ENCODE peak calls at places on chromosomes 5 and 9, in five cellular contexts. Z is HCT116, O is brain microvascular endothelial cell, F is ovary, G is tibial artery. J is an unnamed sample.

GRCh38 chr9:109254317-109254716 is 66.5 kb downstream of the EPB41L4B start:
- DNase-seq in Z (no peak), O (peak; percentile 15), F (no peak), G (no peak), J (no peak)

GRCh38 chr5:10595678-10596309 is 31.9 kb downstream of the ANKRD33B start:
- DNase-seq in Z (peak; percentile 75), O (peak; percentile 77), F (peak; percentile 46), G (peak; percentile 51), J (no peak)

GRCh38 chr9:69919461-69920061 is 98.9 kb downstream of the CFAP95 start:
- DNase-seq in Z (peak; percentile 29), O (peak; percentile 38), F (no peak), G (no peak), J (no peak)

GRCh38 chr9:27189426-27189825 is 80.4 kb downstream of the TEK start:
- DNase-seq in Z (no peak), O (no peak), F (no peak), G (no peak), J (no peak)

GRCh38 chr5:94793113-94793815 is 174.8 kb downstream of the SLF1 start:
- DNase-seq in Z (no peak), O (peak; percentile 80), F (no peak), G (no peak), J (no peak)

GRCh38 chr5:150398432-150399157 is 14.1 kb downstream of the CD74 start:
- DNase-seq in Z (no peak), O (no peak), F (no peak), G (no peak), J (no peak)

GRCh38 chr9:92964981-92965758 is 17.8 kb downstream of the FGD3 start:
- DNase-seq in Z (no peak), O (no peak), F (no peak), G (peak; percentile 48), J (peak; percentile 49)

GRCh38 chr9:113898596-113898995 is 22.5 kb downstream of the ZNF618 start:
- DNase-seq in Z (no peak), O (no peak), F (no peak), G (no peak), J (no peak)

GRCh38 chr9:22622823-22623222 is 176.2 kb downstream of the DMRTA1 start:
- DNase-seq in Z (no peak), O (no peak), F (no peak), G (no peak), J (no peak)

GRCh38 chr9:94922691-94923107 is 196.2 kb downstream of the AOPEP start:
- DNase-seq in Z (no peak), O (no peak), F (no peak), G (peak; percentile 74), J (no peak)

GRCh38 chr5:78215972-78216371 is 78.5 kb downstream of the AP3B1 start:
- DNase-seq in Z (no peak), O (no peak), F (no peak), G (no peak), J (no peak)

GRCh38 chr9:109953813-109954489 is 174.0 kb downstream of the PALM2AKAP2 start:
- DNase-seq in Z (no peak), O (no peak), F (no peak), G (no peak), J (no peak)

GRCh38 chr9:89874351-89875321 is 269.8 kb downstream of the GADD45G start:
- DNase-seq in Z (no peak), O (no peak), F (peak; percentile 50), G (peak; percentile 60), J (peak; percentile 53)

GRCh38 chr5:141513627-141514329 is 24.9 kb downstream of the PCDHGC5 start:
- DNase-seq in Z (no peak), O (peak; percentile 89), F (peak; percentile 83), G (peak; percentile 87), J (peak; percentile 82)

GRCh38 chr5:65102826-65103673 is 334.3 kb downstream of the CWC27 start:
- DNase-seq in Z (no peak), O (no peak), F (peak; percentile 79), G (peak; percentile 54), J (peak; percentile 74)

GRCh38 chr9:78691531-78691930 is 394.6 kb downstream of the PSAT1 start:
- DNase-seq in Z (no peak), O (no peak), F (no peak), G (no peak), J (no peak)

GRCh38 chr5:133048993-133049725 is 2.7 kb upstream of the HSPA4 start:
- DNase-seq in Z (no peak), O (no peak), F (no peak), G (no peak), J (no peak)

GRCh38 chr5:83900307-83900706 is 179.7 kb upstream of the HAPLN1 start:
- DNase-seq in Z (no peak), O (no peak), F (no peak), G (no peak), J (no peak)

GRCh38 chr9:108058137-108058779 is 568.7 kb upstream of the KLF4 start:
- DNase-seq in Z (no peak), O (no peak), F (no peak), G (no peak), J (no peak)

GRCh38 chr9:1969898-1970297 is 45.2 kb upstream of the SMARCA2 start:
- DNase-seq in Z (no peak), O (no peak), F (no peak), G (no peak), J (no peak)

GRCh38 chr5:132589467-132589866 is 32.7 kb downstream of the RAD50 start:
- DNase-seq in Z (no peak), O (no peak), F (no peak), G (no peak), J (no peak)

GRCh38 chr5:17400724-17401508 is 97.1 kb upstream of the TAF11L2 start:
- DNase-seq in Z (no peak), O (no peak), F (no peak), G (no peak), J (no peak)

GRCh38 chr5:171847026-171847425 is 61.4 kb downstream of the SMIM23 start:
- DNase-seq in Z (no peak), O (no peak), F (no peak), G (no peak), J (no peak)

GRCh38 chr9:28234899-28235277 is 661.6 kb upstream of the C9orf72 start:
- DNase-seq in Z (no peak), O (peak; percentile 86), F (no peak), G (no peak), J (no peak)

GRCh38 chr5:74187757-74188156 is 452.8 kb downstream of the ENC1 start:
- DNase-seq in Z (no peak), O (no peak), F (no peak), G (no peak), J (no peak)

GRCh38 chr5:1209896-1210776 is 8.7 kb downstream of the SLC6A19 start:
- DNase-seq in Z (no peak), O (no peak), F (no peak), G (no peak), J (no peak)

GRCh38 chr5:1208221-1208742 is 6.9 kb downstream of the SLC6A19 start:
- DNase-seq in Z (no peak), O (no peak), F (no peak), G (no peak), J (no peak)

GRCh38 chr5:1209552-1209852 is 8.1 kb downstream of the SLC6A19 start:
- DNase-seq in Z (no peak), O (no peak), F (no peak), G (no peak), J (no peak)

GRCh38 chr5:1207555-1207954 is 6.2 kb downstream of the SLC6A19 start:
- DNase-seq in Z (no peak), O (no peak), F (no peak), G (no peak), J (no peak)

GRCh38 chr5:1208743-1209551 is 7.6 kb downstream of the SLC6A19 start:
- DNase-seq in Z (no peak), O (no peak), F (no peak), G (no peak), J (no peak)
- TF ChIP-seq CTCF in Z (peak; percentile 52), O (peak; percentile 62), F (no peak), G (no peak), J (peak; percentile 36)

DNA sequence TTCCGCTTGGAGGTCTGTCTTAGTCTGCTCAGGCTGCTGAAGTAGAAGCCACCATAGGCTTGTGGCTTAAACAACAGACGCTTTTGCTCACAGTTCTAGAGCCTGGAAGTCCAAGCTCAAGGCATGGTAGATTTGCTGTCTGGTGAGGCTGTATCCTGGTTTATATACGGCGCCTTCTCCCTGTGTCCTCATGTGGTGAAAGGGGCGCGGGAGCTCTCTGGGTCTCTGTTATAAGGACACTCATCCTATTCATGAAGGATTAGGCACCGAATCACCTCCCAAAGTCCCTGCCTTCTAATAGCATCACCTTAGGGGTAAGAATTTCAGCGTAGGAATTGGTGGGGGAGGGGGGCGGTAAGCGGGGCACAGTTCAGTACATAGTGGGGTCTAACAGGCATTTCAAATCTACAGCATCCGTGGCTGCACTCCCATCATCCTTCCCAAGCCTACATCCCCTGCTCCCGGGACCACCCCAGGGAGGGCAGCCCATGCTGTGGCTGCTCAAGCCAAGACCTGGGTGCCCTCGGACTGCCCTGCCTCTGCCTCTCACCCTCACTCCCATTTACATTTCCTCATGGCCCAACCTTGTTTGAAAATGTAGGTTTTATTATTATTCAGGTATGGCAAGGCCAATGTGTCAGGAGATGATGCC is 15.1 kb upstream of the LPCAT1 start:
- DNase-seq in Z (no peak), O (no peak), F (peak; percentile 20), G (no peak), J (no peak)
- H3K4me3 ChIP-seq in Z (no peak overlapping the region), O (no peak overlapping the region), F (no peak overlapping the region), G (no peak overlapping the region), J (no peak overlapping the region)

GRCh38 chr9:37788328-37788727 is 3.5 kb upstream of the EXOSC3 start:
- DNase-seq in Z (no peak), O (no peak), F (no peak), G (no peak), J (no peak)

GRCh38 chr9:37784291-37784639 is 599 bp downstream of the EXOSC3 start:
- DNase-seq in Z (no peak), O (no peak), F (no peak), G (no peak), J (no peak)

GRCh38 chr9:37790096-37790495 is 5.2 kb upstream of the EXOSC3 start:
- DNase-seq in Z (no peak), O (no peak), F (no peak), G (no peak), J (no peak)

GRCh38 chr9:37787059-37787458 is 2.2 kb upstream of the EXOSC3 start:
- DNase-seq in Z (no peak), O (no peak), F (no peak), G (no peak), J (no peak)

DNA sequence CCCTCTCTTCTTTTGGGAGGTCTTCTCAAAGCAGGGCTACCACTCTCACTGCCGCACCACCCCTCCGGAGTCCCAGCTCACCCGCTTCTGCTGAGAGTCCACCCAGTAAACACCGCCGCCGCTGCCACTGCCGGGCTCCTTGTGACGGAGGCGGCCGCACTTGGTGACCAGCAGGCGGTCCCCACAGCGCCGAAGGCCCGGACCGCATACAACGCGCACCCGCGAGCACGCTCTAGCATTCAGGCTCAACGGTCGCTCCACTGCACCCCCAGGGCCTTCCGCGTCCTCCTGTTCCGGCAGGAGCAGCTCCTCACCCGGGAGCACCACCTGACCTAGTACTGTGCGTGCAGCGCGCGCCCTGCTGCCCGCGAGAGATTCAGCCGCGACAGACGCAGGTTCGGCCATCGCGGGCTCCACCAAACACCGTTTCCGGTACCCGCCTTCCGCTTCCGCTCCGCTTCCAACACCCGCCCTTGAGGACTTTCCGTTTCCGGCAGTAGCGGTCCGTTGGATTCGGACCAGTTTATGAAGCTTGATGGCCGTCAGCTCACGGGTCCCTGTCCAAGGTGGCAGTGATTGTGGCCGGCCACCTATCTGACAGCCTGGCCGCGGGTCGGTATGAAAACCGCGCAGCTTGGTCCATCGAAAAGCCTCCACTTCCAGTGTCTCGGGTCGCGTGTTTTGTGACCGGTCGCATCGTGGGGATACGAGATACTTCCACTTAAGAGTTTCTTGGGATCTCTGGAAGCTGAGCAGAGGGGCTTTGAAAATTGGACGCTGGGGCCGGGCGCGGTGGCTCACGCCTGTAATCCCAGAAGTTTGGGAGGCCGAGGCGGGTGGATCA is at the start of gene EXOSC3:
- DNase-seq in Z (peak; percentile 88), O (peak; percentile 91), F (peak; percentile 89), G (peak; percentile 85), J (peak; percentile 89)
- TF ChIP-seq CTCF in Z (no peak), O (peak; percentile 27), F (no peak), G (no peak), J (peak; percentile 38)

GRCh38 chr9:112844771-112845542 is 45.7 kb downstream of the SLC46A2 start:
- DNase-seq in Z (peak; percentile 51), O (peak; percentile 65), F (peak; percentile 83), G (peak; percentile 73), J (peak; percentile 78)
- H3K4me3 ChIP-seq in Z (no peak overlapping the region), O (no peak overlapping the region), F (no peak overlapping the region), G (no peak overlapping the region), J (no peak overlapping the region)